ENCODE peak calls at places on chromosome 12, in eight cellular contexts. G is transverse colon; D is caudate nucleus; A is testis; X is CD4-positive, alpha-beta memory T cell; L is prostate gland; E is SK-N-SH; Z is cardiac muscle cell. N is an unnamed sample.

GRCh38 chr12:101414533-101415119 is 7.1 kb upstream of the ARL1 start:
- DNase-seq in G (peak; percentile 19), D (no peak), A (peak; percentile 54), X (peak; percentile 25), L (peak; percentile 46), E (peak; percentile 52), Z (peak; percentile 60), N (peak; percentile 3)

GRCh38 chr12:120067084-120067869 is 49.3 kb downstream of the RAB35 start:
- DNase-seq in G (no peak), D (no peak), A (no peak), X (no peak), L (no peak), E (no peak), Z (no peak), N (no peak)

GRCh38 chr12:106446429-106447092 is 89.0 kb downstream of the POLR3B start:
- DNase-seq in G (no peak), D (no peak), A (no peak), X (no peak), L (no peak), E (no peak), Z (no peak), N (no peak)

GRCh38 chr12:68042212-68042699 is 53.0 kb downstream of the IFNG-AS1 start:
- DNase-seq in G (no peak), D (no peak), A (no peak), X (no peak), L (no peak), E (no peak), Z (peak; percentile 80), N (no peak)

GRCh38 chr12:92438641-92439396 is 264.0 kb upstream of the PLEKHG7 start:
- DNase-seq in G (no peak), D (no peak), A (no peak), X (no peak), L (no peak), E (no peak), Z (no peak), N (no peak)

GRCh38 chr12:106227641-106228319 is 20.0 kb downstream of the CKAP4 start:
- DNase-seq in G (peak; percentile 39), D (no peak), A (no peak), X (peak; percentile 61), L (peak; percentile 44), E (no peak), Z (no peak), N (no peak)

GRCh38 chr12:97921957-97922722 is 459.5 kb downstream of the RMST start:
- DNase-seq in G (no peak), D (no peak), A (no peak), X (no peak), L (no peak), E (no peak), Z (no peak), N (no peak)

GRCh38 chr12:12449533-12450025 is 92.7 kb downstream of the BORCS5 start:
- DNase-seq in G (no peak), D (no peak), A (peak; percentile 39), X (no peak), L (peak; percentile 87), E (no peak), Z (no peak), N (no peak)

GRCh38 chr12:108424816-108425215 is 85.7 kb upstream of the CMKLR1 start:
- DNase-seq in G (no peak), D (no peak), A (no peak), X (no peak), L (no peak), E (no peak), Z (no peak), N (no peak)

GRCh38 chr12:108432423-108432822 is 82.7 kb upstream of the FICD start:
- DNase-seq in G (no peak), D (no peak), A (no peak), X (no peak), L (no peak), E (no peak), Z (no peak), N (no peak)

GRCh38 chr12:108430926-108431325 is 84.2 kb upstream of the FICD start:
- DNase-seq in G (no peak), D (no peak), A (no peak), X (no peak), L (no peak), E (no peak), Z (no peak), N (no peak)

GRCh38 chr12:108425238-108425795 is 86.2 kb upstream of the CMKLR1 start:
- DNase-seq in G (no peak), D (no peak), A (peak; percentile 21), X (no peak), L (no peak), E (no peak), Z (no peak), N (no peak)

DNA sequence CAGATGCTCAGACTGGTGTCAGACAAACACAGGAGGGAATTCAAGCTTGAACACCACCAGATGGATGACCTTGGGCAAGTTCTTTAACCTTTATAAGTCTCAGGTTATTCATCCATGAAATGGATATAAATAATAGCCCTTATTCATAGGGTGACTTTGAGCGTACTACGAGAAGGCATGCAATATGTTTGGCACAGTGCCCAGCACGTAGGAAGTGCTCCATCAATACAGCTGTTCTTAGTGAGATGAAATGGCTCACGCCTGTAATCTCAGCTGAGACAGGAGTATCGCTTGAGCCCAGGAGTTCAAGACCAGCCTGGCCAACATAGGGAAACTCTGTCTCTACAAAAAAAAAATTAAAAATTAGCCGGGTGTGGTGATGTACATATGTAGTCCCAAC is 84.8 kb upstream of the FICD start:
- DNase-seq in G (no peak), D (no peak), A (no peak), X (no peak), L (no peak), E (no peak), Z (no peak), N (no peak)
- H3K27ac ChIP-seq in G (no peak overlapping the region), D (no peak overlapping the region), A (no peak overlapping the region), X (no peak overlapping the region), L (no peak overlapping the region), E (no peak overlapping the region), Z (no peak overlapping the region), N (no peak overlapping the region)

GRCh38 chr12:121762269-121762668 is 31.2 kb downstream of the RHOF start:
- DNase-seq in G (no peak), D (no peak), A (no peak), X (no peak), L (no peak), E (no peak), Z (peak; percentile 77), N (no peak)

GRCh38 chr12:121766290-121767039 is 27.0 kb downstream of the RHOF start:
- DNase-seq in G (no peak), D (no peak), A (peak; percentile 48), X (no peak), L (no peak), E (peak; percentile 55), Z (no peak), N (no peak)

GRCh38 chr12:121767525-121768016 is 25.9 kb downstream of the RHOF start:
- DNase-seq in G (no peak), D (peak; percentile 26), A (peak; percentile 53), X (no peak), L (no peak), E (peak; percentile 94), Z (no peak), N (no peak)

GRCh38 chr12:121765573-121765972 is 27.9 kb downstream of the RHOF start:
- DNase-seq in G (no peak), D (peak; percentile 29), A (no peak), X (no peak), L (no peak), E (no peak), Z (no peak), N (no peak)

DNA sequence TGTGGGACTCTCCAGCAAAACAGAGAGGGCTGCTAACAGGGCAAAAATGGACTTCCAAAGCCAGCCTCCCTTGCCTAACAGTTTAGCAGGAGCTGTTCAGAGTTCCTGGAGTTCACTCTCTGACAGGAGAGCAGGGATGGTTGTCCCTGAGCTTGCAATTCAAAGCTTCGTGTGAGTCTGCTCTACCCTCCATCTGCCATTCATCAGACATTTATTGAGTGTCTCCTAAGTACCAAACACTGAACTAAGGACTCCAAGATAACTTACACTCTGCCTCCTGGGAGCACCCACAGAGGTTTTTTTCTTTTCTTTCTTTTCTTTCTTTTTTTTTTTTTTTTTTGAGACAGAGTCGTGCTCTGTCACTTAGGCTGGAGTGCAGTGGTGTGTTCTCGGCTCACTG is 28.7 kb downstream of the RHOF start:
- DNase-seq in G (no peak), D (no peak), A (no peak), X (no peak), L (no peak), E (no peak), Z (no peak), N (no peak)
- H3K27ac ChIP-seq in G (no peak overlapping the region), D (no peak overlapping the region), A (no peak overlapping the region), X (no peak overlapping the region), L (no peak overlapping the region), E (peak overlapping the region; percentile 11), Z (no peak overlapping the region), N (no peak overlapping the region)

DNA sequence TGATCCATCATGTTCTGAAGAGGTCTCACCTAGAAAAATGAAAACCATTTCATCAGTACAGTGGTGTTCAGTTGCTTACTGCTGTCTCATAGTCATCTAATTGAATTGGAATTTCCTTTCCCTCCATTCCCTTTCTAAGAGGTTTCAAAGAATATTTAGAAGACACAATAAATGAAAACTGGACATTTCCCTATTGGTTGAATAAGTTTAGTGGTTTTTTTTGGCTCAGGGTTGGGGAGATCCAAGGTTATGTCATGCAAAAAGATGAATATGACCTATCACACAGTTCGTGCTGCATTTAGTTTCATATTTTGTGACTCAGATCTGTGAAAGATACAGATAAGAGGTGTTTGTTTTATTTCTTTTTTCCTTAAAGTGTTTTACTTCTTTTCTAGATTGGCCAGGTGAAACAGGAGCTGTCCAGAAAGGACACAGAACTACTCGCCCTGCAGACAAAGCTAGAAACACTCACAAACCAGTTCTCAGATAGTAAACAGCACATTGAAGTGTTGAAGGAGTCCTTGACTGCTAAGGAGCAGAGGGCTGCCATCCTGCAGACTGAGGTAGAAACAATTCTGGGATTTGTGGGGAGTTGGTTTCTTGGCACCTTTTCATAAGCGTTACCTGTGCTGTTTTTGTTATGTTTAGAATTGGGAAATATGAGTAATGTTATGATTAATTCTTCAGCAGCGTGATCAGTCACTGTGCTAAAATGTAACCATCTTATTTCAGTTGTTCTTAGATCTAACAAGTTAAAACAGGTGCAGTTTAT is 124.6 kb downstream of the ERC1 start:
- DNase-seq in G (no peak), D (no peak), A (no peak), X (no peak), L (no peak), E (no peak), Z (peak; percentile 71), N (no peak)
- H3K27ac ChIP-seq in G (no peak overlapping the region), D (no peak overlapping the region), A (no peak overlapping the region), X (no peak overlapping the region), L (no peak overlapping the region), E (peak overlapping the region; percentile 78), Z (peak overlapping the region; percentile 14), N (no peak overlapping the region)

GRCh38 chr12:76863005-76863670 is 15.7 kb downstream of the CSRP2 start:
- DNase-seq in G (no peak), D (no peak), A (peak; percentile 35), X (no peak), L (no peak), E (no peak), Z (no peak), N (no peak)

GRCh38 chr12:76863811-76864210 is 15.0 kb downstream of the CSRP2 start:
- DNase-seq in G (no peak), D (no peak), A (no peak), X (no peak), L (no peak), E (no peak), Z (no peak), N (no peak)

GRCh38 chr12:76856018-76856644 is 22.7 kb downstream of the CSRP2 start:
- DNase-seq in G (no peak), D (no peak), A (no peak), X (no peak), L (no peak), E (no peak), Z (no peak), N (no peak)

GRCh38 chr12:76859621-76860020 is 19.2 kb downstream of the CSRP2 start:
- DNase-seq in G (no peak), D (no peak), A (no peak), X (no peak), L (no peak), E (no peak), Z (no peak), N (no peak)

DNA sequence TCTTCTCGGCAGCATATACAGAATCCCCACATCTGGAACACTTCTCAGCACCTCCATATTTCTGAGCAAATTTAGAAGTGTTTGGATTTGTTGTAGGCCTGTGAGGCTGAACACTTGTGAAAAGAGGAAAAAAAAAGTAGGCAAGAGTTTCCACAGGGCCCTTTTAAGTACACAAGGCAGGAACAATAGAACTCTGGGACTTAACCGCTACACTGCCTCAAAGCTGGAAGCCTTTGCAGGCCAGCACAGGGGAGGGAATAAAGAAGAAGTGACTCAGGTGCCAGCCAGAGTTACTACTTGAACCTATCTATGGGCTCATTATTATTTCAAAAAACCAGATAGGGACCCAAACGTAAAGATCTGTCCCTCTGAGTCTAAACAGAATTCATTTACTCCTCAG is 18.5 kb downstream of the CSRP2 start:
- DNase-seq in G (no peak), D (no peak), A (no peak), X (no peak), L (no peak), E (no peak), Z (no peak), N (no peak)
- H3K27ac ChIP-seq in G (no peak overlapping the region), D (peak overlapping the region; percentile 36), A (no peak overlapping the region), X (no peak overlapping the region), L (no peak overlapping the region), E (no peak overlapping the region), Z (peak overlapping the region; percentile 71), N (no peak overlapping the region)